ENCODE peak calls at places on chromosomes 6 and 20, in eight cellular contexts. Z, B, D, R, E, S, Q and I are unnamed samples.

GRCh38 chr6:41729624-41730023 is 5.8 kb downstream of the TFEB start:
- DNase-seq in Z (no peak), B (no peak), D (no peak), R (no peak), E (no peak), S (no peak), Q (no peak), I (no peak)

GRCh38 chr6:118335325-118335724 is 212.8 kb upstream of the PLN start:
- DNase-seq in Z (no peak), B (no peak), D (no peak), R (no peak), E (no peak), S (no peak), Q (no peak), I (peak)

GRCh38 chr6:158707826-158708225 is 58.0 kb downstream of the SYTL3 start:
- DNase-seq in Z (no peak), B (peak), D (no peak), R (peak), E (peak), S (no peak), Q (no peak), I (no peak)

GRCh38 chr6:32196682-32197616 is 4.5 kb upstream of the GPSM3 start:
- DNase-seq in Z (no peak), B (no peak), D (no peak), R (peak), E (peak), S (no peak), Q (no peak), I (no peak)

GRCh38 chr6:27078734-27079357 is 168.7 kb upstream of the PRSS16 start:
- DNase-seq in Z (peak), B (peak), D (peak), R (peak), E (peak), S (peak), Q (no peak), I (peak)

GRCh38 chr6:167056370-167056769 is 57.2 kb downstream of the CEP43 start:
- DNase-seq in Z (no peak), B (peak), D (no peak), R (peak), E (no peak), S (no peak), Q (no peak), I (no peak)

GRCh38 chr6:143103916-143104315 is 43.2 kb downstream of the AIG1 start:
- DNase-seq in Z (no peak), B (no peak), D (no peak), R (no peak), E (no peak), S (no peak), Q (no peak), I (no peak)

GRCh38 chr6:38503032-38503784 is 136.5 kb downstream of the BTBD9 start:
- DNase-seq in Z (no peak), B (no peak), D (no peak), R (no peak), E (no peak), S (no peak), Q (no peak), I (peak)

GRCh38 chr6:134686071-134686470 is 263.8 kb downstream of the ALDH8A1 start:
- DNase-seq in Z (no peak), B (peak), D (no peak), R (no peak), E (no peak), S (peak), Q (no peak), I (peak)

GRCh38 chr6:150993253-150993652 is 127.8 kb downstream of the MTHFD1L start:
- DNase-seq in Z (no peak), B (no peak), D (no peak), R (no peak), E (no peak), S (no peak), Q (no peak), I (no peak)

GRCh38 chr6:111565316-111566221 is 40.1 kb downstream of the TRAF3IP2 start:
- DNase-seq in Z (no peak), B (peak), D (no peak), R (no peak), E (no peak), S (no peak), Q (no peak), I (peak)

GRCh38 chr6:11171952-11172351 is 60.4 kb upstream of the ERVFRD-1 start:
- DNase-seq in Z (no peak), B (no peak), D (no peak), R (no peak), E (no peak), S (no peak), Q (no peak), I (no peak)

GRCh38 chr20:45012682-45013302 is 46.5 kb downstream of the STK4 start:
- DNase-seq in Z (no peak), B (peak), D (no peak), R (peak), E (no peak), S (no peak), Q (peak), I (no peak)

GRCh38 chr6:43669050-43669921 is 18.3 kb downstream of the MRPS18A start:
- DNase-seq in Z (no peak), B (peak), D (no peak), R (peak), E (peak), S (no peak), Q (no peak), I (no peak)

GRCh38 chr20:4922186-4922585 is 79.1 kb downstream of the SLC23A2 start:
- DNase-seq in Z (no peak), B (no peak), D (no peak), R (no peak), E (no peak), S (no peak), Q (no peak), I (no peak)